ENCODE peak calls at places on chromosomes 11 and 22, in four cellular contexts. H is GM23248, Y is PC-3, J is SK-N-SH. E is an unnamed sample. For H3K4me1 and H3K9me2, the result is how much of the 10 kb centered on the place peaks cover.

GRCh38 chr11:123543796-123544195 is 110.6 kb downstream of the SCN3B start:
- DNase-seq in H (peak), Y (peak), J (no peak), E (peak)

GRCh38 chr22:36227396-36227795 is 11.9 kb downstream of the APOL2 start:
- DNase-seq in H (no peak), Y (no peak), J (no peak), E (no peak)

GRCh38 chr22:20981787-20982562 is at the start of gene LZTR1:
- DNase-seq in H (peak), Y (peak), J (peak), E (peak)

GRCh38 chr11:69984457-69985261 is 93.5 kb upstream of the ANO1 start:
- DNase-seq in H (no peak), Y (no peak), J (no peak), E (no peak)

GRCh38 chr11:70643642-70644041 is 245.3 kb downstream of the CTTN start:
- DNase-seq in H (no peak), Y (no peak), J (no peak), E (no peak)

GRCh38 chr11:69301491-69302401 is 7.8 kb downstream of the MYEOV start:
- DNase-seq in H (peak), Y (peak), J (peak), E (peak)

GRCh38 chr22:30193031-30193794 is 53.3 kb downstream of the LIF start:
- DNase-seq in H (no peak), Y (no peak), J (no peak), E (no peak)

GRCh38 chr11:2215230-2215560 is 43.6 kb upstream of the TH start:
- DNase-seq in H (no peak), Y (no peak), J (no peak), E (no peak)

GRCh38 chr22:42332089-42332488 is 61.6 kb upstream of the TCF20 start:
- DNase-seq in H (no peak), Y (no peak), J (no peak), E (no peak)

GRCh38 chr22:42330953-42331525 is 60.6 kb upstream of the TCF20 start:
- DNase-seq in H (peak), Y (no peak), J (no peak), E (no peak)

GRCh38 chr22:42328130-42328821 is 57.8 kb upstream of the TCF20 start:
- DNase-seq in H (no peak), Y (no peak), J (no peak), E (no peak)

GRCh38 chr22:42329504-42329903 is 59.1 kb upstream of the TCF20 start:
- DNase-seq in H (no peak), Y (no peak), J (no peak), E (no peak)

DNA sequence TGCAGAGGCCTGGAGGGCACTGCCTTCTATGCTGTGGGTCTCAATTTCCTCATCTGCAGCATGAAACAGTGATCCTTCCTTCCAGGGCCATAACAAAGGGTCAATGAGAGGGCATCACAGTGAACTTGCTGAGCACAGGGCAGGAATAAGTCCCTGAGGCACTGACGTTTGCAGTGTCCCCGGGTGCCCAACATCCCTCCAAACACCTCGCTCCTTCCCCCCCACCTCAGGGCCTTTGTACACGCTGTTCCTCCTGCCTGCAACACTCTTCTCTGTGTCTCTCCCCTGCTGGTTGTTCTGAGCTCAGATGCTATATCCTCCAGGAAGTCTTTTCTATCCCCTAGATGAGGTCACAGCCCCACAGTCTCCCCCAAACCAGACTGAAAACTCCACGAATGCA is 59.7 kb upstream of the TCF20 start:
- DNase-seq in H (no peak), Y (no peak), J (no peak), E (no peak)
- H3K4me1 ChIP-seq in H (under half), Y (under half), J (under half), E (under half)

GRCh38 chr11:132901638-132902610 is 630.4 kb downstream of the OPCML start:
- DNase-seq in H (peak), Y (no peak), J (no peak), E (no peak)

GRCh38 chr11:132895340-132895739 is 637.0 kb downstream of the OPCML start:
- DNase-seq in H (peak), Y (no peak), J (no peak), E (peak)

GRCh38 chr11:132894598-132894997 is 637.7 kb downstream of the OPCML start:
- DNase-seq in H (no peak), Y (no peak), J (no peak), E (peak)

DNA sequence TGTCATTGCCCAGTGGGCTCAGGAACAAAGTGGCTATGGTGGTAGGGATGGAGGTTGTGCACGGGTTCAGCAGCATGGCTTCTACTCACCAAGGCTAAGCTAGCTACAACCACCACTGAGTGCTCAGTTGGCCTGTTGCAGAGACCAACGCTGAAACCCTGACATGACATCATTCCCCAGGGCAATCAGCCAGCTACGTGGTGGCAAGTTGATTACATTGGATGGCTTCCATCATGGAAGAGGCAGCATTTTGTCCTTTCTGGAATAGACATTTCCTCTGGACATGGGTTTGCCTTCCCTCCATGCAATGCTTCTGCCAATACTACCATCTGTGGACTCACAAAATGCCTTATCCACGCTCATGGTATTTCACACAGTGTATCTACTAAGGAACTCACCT is 634.3 kb downstream of the OPCML start:
- DNase-seq in H (no peak), Y (no peak), J (no peak), E (no peak)
- H3K9me2 ChIP-seq in H (under half), Y (under half), J (under half), E (under half)

GRCh38 chr11:64810271-64810890 is at the start of gene MEN1:
- DNase-seq in H (peak), Y (peak), J (peak), E (peak)

GRCh38 chr11:64813826-64814225 is 3.5 kb upstream of the MEN1 start:
- DNase-seq in H (no peak), Y (no peak), J (no peak), E (no peak)

GRCh38 chr11:64810891-64811272 is 531 bp upstream of the MEN1 start:
- DNase-seq in H (no peak), Y (no peak), J (no peak), E (no peak)

GRCh38 chr11:64805481-64805880 is 2.5 kb upstream of the MAP4K2 start:
- DNase-seq in H (no peak), Y (no peak), J (no peak), E (no peak)

DNA sequence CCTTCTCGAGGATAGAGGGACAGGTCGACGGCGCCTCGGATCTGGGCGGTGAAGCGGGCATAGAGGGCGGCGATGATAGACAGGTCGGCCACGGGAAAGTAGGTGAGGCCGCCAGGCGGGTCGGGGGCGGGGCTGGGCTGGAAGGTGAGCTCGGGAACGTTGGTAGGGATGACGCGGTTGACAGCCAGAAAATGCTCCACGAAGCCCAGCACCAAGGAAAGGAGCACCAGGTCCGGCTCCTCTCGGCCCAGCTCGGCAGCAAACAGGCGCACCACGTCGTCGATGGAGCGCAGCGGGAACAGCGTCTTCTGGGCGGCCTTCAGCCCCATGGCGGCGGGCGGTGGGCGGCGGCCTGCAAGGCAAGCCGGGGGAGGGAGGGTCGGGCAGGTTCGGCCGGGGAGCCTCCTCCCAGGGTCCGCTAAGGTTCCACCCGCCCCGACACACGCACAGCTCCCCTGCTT is 540 bp downstream of the MEN1 start:
- DNase-seq in H (peak), Y (peak), J (peak), E (peak)
- TF ChIP-seq EZH2phosphoT487 in H (no peak), Y (no peak), J (no peak), E (no peak)

GRCh38 chr22:49930128-49930527 is 11.7 kb downstream of the CRELD2 start:
- DNase-seq in H (no peak), Y (no peak), J (no peak), E (no peak)

GRCh38 chr22:49928571-49929552 is 10.4 kb downstream of the CRELD2 start:
- DNase-seq in H (no peak), Y (no peak), J (no peak), E (no peak)

GRCh38 chr22:49929553-49929979 is 11.1 kb downstream of the CRELD2 start:
- DNase-seq in H (peak), Y (peak), J (peak), E (peak)

GRCh38 chr22:49931863-49932262 is 13.4 kb downstream of the CRELD2 start:
- DNase-seq in H (no peak), Y (no peak), J (no peak), E (no peak)

GRCh38 chr22:49930596-49931412 is 12.4 kb downstream of the CRELD2 start:
- DNase-seq in H (peak), Y (peak), J (peak), E (peak)
- H3K4me1 ChIP-seq in H (under half), Y (under half), J (under half), E (under half)

DNA sequence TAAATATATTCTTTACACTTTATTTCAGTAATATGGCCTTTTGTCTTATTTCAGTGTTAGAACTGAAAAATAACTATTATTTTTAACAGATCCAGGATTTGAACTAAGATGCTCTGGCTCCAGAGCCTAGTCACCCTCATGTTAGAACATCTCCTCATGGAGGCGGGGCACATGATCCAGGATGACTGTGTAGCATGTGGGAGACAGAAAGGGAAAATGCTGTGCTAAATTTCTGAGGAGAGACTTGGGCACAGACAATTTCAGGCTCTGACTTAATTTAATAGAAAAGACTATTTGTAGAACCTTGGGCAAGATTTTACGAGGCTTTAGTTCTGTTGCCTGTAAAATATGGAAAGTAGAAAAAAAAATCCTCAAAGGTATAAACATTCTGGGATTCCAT is 24.1 kb downstream of the CTSC start:
- DNase-seq in H (peak), Y (no peak), J (no peak), E (no peak)
- H3K9me2 ChIP-seq in H (under half), Y (under half), J (under half), E (under half)

GRCh38 chr11:48018561-48019229 is 38.3 kb downstream of the PTPRJ start:
- DNase-seq in H (no peak), Y (no peak), J (no peak), E (peak)
- TF ChIP-seq EZH2phosphoT487 in H (no peak), Y (no peak), J (no peak), E (no peak)

GRCh38 chr11:64865286-64866172 is 12.9 kb downstream of the EHD1 start:
- DNase-seq in H (peak), Y (peak), J (no peak), E (no peak)
- H3K4me1 ChIP-seq in H (half or more), Y (half or more), J (under half), E (half or more)

GRCh38 chr11:132898676-132899075 is 633.6 kb downstream of the OPCML start:
- DNase-seq in H (no peak), Y (no peak), J (no peak), E (no peak)
- H3K9me2 ChIP-seq in H (under half), Y (under half), J (under half), E (under half)

GRCh38 chr11:12979928-12980689 is 29.0 kb upstream of the RASSF10 start:
- DNase-seq in H (no peak), Y (peak), J (no peak), E (no peak)
- TF ChIP-seq EZH2phosphoT487 in H (no peak), Y (no peak), J (no peak), E (no peak)